ENCODE peak calls at places on chromosomes 1 and 21, in ten cellular contexts. One of them, this sample, is unnamed.

GRCh38 chr1:78650114-78650513 is 483 bp downstream of the IFI44 start:
- DNase-seq in activated naive CD4-positive, alpha-beta T cell: no peak
- DNase-seq in H7: no peak
- DNase-seq in right atrium auricular region: no peak
- DNase-seq in AG04450: no peak
- DNase-seq in Caki2: no peak
- DNase-seq in NCI-H774: no peak
- DNase-seq in EL: peak; percentile 43
- DNase-seq in upper lobe of right lung: no peak
- DNase-seq in T-helper 2 cell treated with Interferon-gamma antibody and Interleukin-4, amounts not matched to agents 5 μg/mL and 100 μg/mL, for 36 hours: no peak
- DNase-seq in this sample: no peak

GRCh38 chr1:36134805-36135339 is 9.8 kb upstream of the COL8A2 start:
- DNase-seq in activated naive CD4-positive, alpha-beta T cell: no peak
- DNase-seq in H7: peak; percentile 94
- DNase-seq in right atrium auricular region: no peak
- DNase-seq in AG04450: no peak
- DNase-seq in Caki2: peak; percentile 27
- DNase-seq in NCI-H774: no peak
- DNase-seq in EL: peak; percentile 75
- DNase-seq in upper lobe of right lung: no peak
- DNase-seq in T-helper 2 cell treated with Interferon-gamma antibody and Interleukin-4, amounts not matched to agents 5 μg/mL and 100 μg/mL, for 36 hours: no peak
- DNase-seq in this sample: no peak

GRCh38 chr1:100323428-100324106 is 28.7 kb upstream of the CDC14A start:
- DNase-seq in activated naive CD4-positive, alpha-beta T cell: no peak
- DNase-seq in H7: no peak
- DNase-seq in right atrium auricular region: no peak
- DNase-seq in AG04450: no peak
- DNase-seq in Caki2: no peak
- DNase-seq in NCI-H774: no peak
- DNase-seq in EL: no peak
- DNase-seq in upper lobe of right lung: no peak
- DNase-seq in T-helper 2 cell treated with Interferon-gamma antibody and Interleukin-4, amounts not matched to agents 5 μg/mL and 100 μg/mL, for 36 hours: no peak
- DNase-seq in this sample: no peak

GRCh38 chr1:159790237-159790917 is 9.6 kb downstream of the DUSP23 start:
- DNase-seq in activated naive CD4-positive, alpha-beta T cell: no peak
- DNase-seq in H7: peak; percentile 63
- DNase-seq in right atrium auricular region: no peak
- DNase-seq in AG04450: no peak
- DNase-seq in Caki2: no peak
- DNase-seq in NCI-H774: peak; percentile 26
- DNase-seq in EL: peak; percentile 28
- DNase-seq in upper lobe of right lung: no peak
- DNase-seq in T-helper 2 cell treated with Interferon-gamma antibody and Interleukin-4, amounts not matched to agents 5 μg/mL and 100 μg/mL, for 36 hours: no peak
- DNase-seq in this sample: no peak

GRCh38 chr1:207861442-207862177 is 49.3 kb downstream of the CD34 start:
- DNase-seq in activated naive CD4-positive, alpha-beta T cell: no peak
- DNase-seq in H7: no peak
- DNase-seq in right atrium auricular region: peak; percentile 57
- DNase-seq in AG04450: no peak
- DNase-seq in Caki2: no peak
- DNase-seq in NCI-H774: no peak
- DNase-seq in EL: no peak
- DNase-seq in upper lobe of right lung: no peak
- DNase-seq in T-helper 2 cell treated with Interferon-gamma antibody and Interleukin-4, amounts not matched to agents 5 μg/mL and 100 μg/mL, for 36 hours: no peak
- DNase-seq in this sample: no peak

GRCh38 chr1:231872461-231872910 is 245.9 kb downstream of the DISC1 start:
- DNase-seq in activated naive CD4-positive, alpha-beta T cell: no peak
- DNase-seq in H7: no peak
- DNase-seq in right atrium auricular region: no peak
- DNase-seq in AG04450: no peak
- DNase-seq in Caki2: no peak
- DNase-seq in NCI-H774: no peak
- DNase-seq in EL: peak; percentile 64
- DNase-seq in upper lobe of right lung: no peak
- DNase-seq in T-helper 2 cell treated with Interferon-gamma antibody and Interleukin-4, amounts not matched to agents 5 μg/mL and 100 μg/mL, for 36 hours: no peak
- DNase-seq in this sample: no peak

GRCh38 chr1:194807530-194808220 is 1621.3 kb upstream of the B3GALT2 start:
- DNase-seq in activated naive CD4-positive, alpha-beta T cell: no peak
- DNase-seq in H7: no peak
- DNase-seq in right atrium auricular region: no peak
- DNase-seq in AG04450: no peak
- DNase-seq in Caki2: no peak
- DNase-seq in NCI-H774: no peak
- DNase-seq in EL: no peak
- DNase-seq in upper lobe of right lung: no peak
- DNase-seq in T-helper 2 cell treated with Interferon-gamma antibody and Interleukin-4, amounts not matched to agents 5 μg/mL and 100 μg/mL, for 36 hours: no peak
- DNase-seq in this sample: no peak

GRCh38 chr21:32021319-32022027 is 148.7 kb downstream of the HUNK start:
- DNase-seq in activated naive CD4-positive, alpha-beta T cell: no peak
- DNase-seq in H7: no peak
- DNase-seq in right atrium auricular region: peak; percentile 69
- DNase-seq in AG04450: no peak
- DNase-seq in Caki2: no peak
- DNase-seq in NCI-H774: no peak
- DNase-seq in EL: no peak
- DNase-seq in upper lobe of right lung: no peak
- DNase-seq in T-helper 2 cell treated with Interferon-gamma antibody and Interleukin-4, amounts not matched to agents 5 μg/mL and 100 μg/mL, for 36 hours: no peak
- DNase-seq in this sample: no peak

GRCh38 chr1:86515597-86515996 is 31.3 kb upstream of the CLCA4 start:
- DNase-seq in activated naive CD4-positive, alpha-beta T cell: no peak
- DNase-seq in H7: peak; percentile 51
- DNase-seq in right atrium auricular region: no peak
- DNase-seq in AG04450: no peak
- DNase-seq in Caki2: no peak
- DNase-seq in NCI-H774: no peak
- DNase-seq in EL: peak; percentile 38
- DNase-seq in upper lobe of right lung: no peak
- DNase-seq in T-helper 2 cell treated with Interferon-gamma antibody and Interleukin-4, amounts not matched to agents 5 μg/mL and 100 μg/mL, for 36 hours: no peak
- DNase-seq in this sample: no peak

GRCh38 chr1:21816602-21817302 is 4.7 kb downstream of the LDLRAD2 start:
- DNase-seq in activated naive CD4-positive, alpha-beta T cell: no peak
- DNase-seq in H7: peak; percentile 29
- DNase-seq in right atrium auricular region: no peak
- DNase-seq in AG04450: peak; percentile 16
- DNase-seq in Caki2: peak; percentile 63
- DNase-seq in NCI-H774: no peak
- DNase-seq in EL: peak; percentile 84
- DNase-seq in upper lobe of right lung: no peak
- DNase-seq in T-helper 2 cell treated with Interferon-gamma antibody and Interleukin-4, amounts not matched to agents 5 μg/mL and 100 μg/mL, for 36 hours: no peak
- DNase-seq in this sample: no peak

GRCh38 chr1:108961752-108962486 is 1.4 kb downstream of the CLCC1 start:
- DNase-seq in activated naive CD4-positive, alpha-beta T cell: no peak
- DNase-seq in H7: no peak
- DNase-seq in right atrium auricular region: no peak
- DNase-seq in AG04450: no peak
- DNase-seq in Caki2: peak; percentile 14
- DNase-seq in NCI-H774: no peak
- DNase-seq in EL: no peak
- DNase-seq in upper lobe of right lung: no peak
- DNase-seq in T-helper 2 cell treated with Interferon-gamma antibody and Interleukin-4, amounts not matched to agents 5 μg/mL and 100 μg/mL, for 36 hours: no peak
- DNase-seq in this sample: no peak

GRCh38 chr1:7752512-7753417 is 18.3 kb upstream of the VAMP3 start:
- DNase-seq in activated naive CD4-positive, alpha-beta T cell: no peak
- DNase-seq in H7: peak; percentile 69
- DNase-seq in right atrium auricular region: peak; percentile 73
- DNase-seq in AG04450: peak; percentile 41
- DNase-seq in Caki2: peak; percentile 45
- DNase-seq in NCI-H774: peak; percentile 13
- DNase-seq in EL: peak; percentile 67
- DNase-seq in upper lobe of right lung: no peak
- DNase-seq in T-helper 2 cell treated with Interferon-gamma antibody and Interleukin-4, amounts not matched to agents 5 μg/mL and 100 μg/mL, for 36 hours: no peak
- DNase-seq in this sample: peak; percentile 51

GRCh38 chr1:10794724-10795304 is 1.6 kb downstream of the CASZ1 start:
- DNase-seq in activated naive CD4-positive, alpha-beta T cell: no peak
- DNase-seq in H7: peak; percentile 84
- DNase-seq in right atrium auricular region: no peak
- DNase-seq in AG04450: no peak
- DNase-seq in Caki2: no peak
- DNase-seq in NCI-H774: no peak
- DNase-seq in EL: peak; percentile 22
- DNase-seq in upper lobe of right lung: no peak
- DNase-seq in T-helper 2 cell treated with Interferon-gamma antibody and Interleukin-4, amounts not matched to agents 5 μg/mL and 100 μg/mL, for 36 hours: no peak
- DNase-seq in this sample: no peak

GRCh38 chr1:33142483-33143065 is 39.3 kb downstream of the TRIM62 start:
- DNase-seq in activated naive CD4-positive, alpha-beta T cell: no peak
- DNase-seq in H7: no peak
- DNase-seq in right atrium auricular region: peak; percentile 69
- DNase-seq in AG04450: no peak
- DNase-seq in Caki2: no peak
- DNase-seq in NCI-H774: no peak
- DNase-seq in EL: no peak
- DNase-seq in upper lobe of right lung: no peak
- DNase-seq in T-helper 2 cell treated with Interferon-gamma antibody and Interleukin-4, amounts not matched to agents 5 μg/mL and 100 μg/mL, for 36 hours: no peak
- DNase-seq in this sample: no peak

GRCh38 chr1:29156543-29157268 is 25.0 kb downstream of the SRSF4 start:
- DNase-seq in activated naive CD4-positive, alpha-beta T cell: no peak
- DNase-seq in H7: no peak
- DNase-seq in right atrium auricular region: no peak
- DNase-seq in AG04450: no peak
- DNase-seq in Caki2: no peak
- DNase-seq in NCI-H774: no peak
- DNase-seq in EL: no peak
- DNase-seq in upper lobe of right lung: no peak
- DNase-seq in T-helper 2 cell treated with Interferon-gamma antibody and Interleukin-4, amounts not matched to agents 5 μg/mL and 100 μg/mL, for 36 hours: no peak
- DNase-seq in this sample: no peak

GRCh38 chr1:234753979-234754378 is 144.0 kb upstream of the IRF2BP2 start:
- DNase-seq in activated naive CD4-positive, alpha-beta T cell: no peak
- DNase-seq in H7: no peak
- DNase-seq in right atrium auricular region: no peak
- DNase-seq in AG04450: no peak
- DNase-seq in Caki2: no peak
- DNase-seq in NCI-H774: no peak
- DNase-seq in EL: no peak
- DNase-seq in upper lobe of right lung: no peak
- DNase-seq in T-helper 2 cell treated with Interferon-gamma antibody and Interleukin-4, amounts not matched to agents 5 μg/mL and 100 μg/mL, for 36 hours: no peak
- DNase-seq in this sample: no peak

GRCh38 chr1:119544165-119544762 is 37.3 kb downstream of the HSD3B1 start:
- DNase-seq in activated naive CD4-positive, alpha-beta T cell: no peak
- DNase-seq in H7: peak; percentile 34
- DNase-seq in right atrium auricular region: no peak
- DNase-seq in AG04450: no peak
- DNase-seq in Caki2: no peak
- DNase-seq in NCI-H774: no peak
- DNase-seq in EL: peak; percentile 5
- DNase-seq in upper lobe of right lung: no peak
- DNase-seq in T-helper 2 cell treated with Interferon-gamma antibody and Interleukin-4, amounts not matched to agents 5 μg/mL and 100 μg/mL, for 36 hours: no peak
- DNase-seq in this sample: no peak

GRCh38 chr1:53693361-53693760 is 45.6 kb downstream of the GLIS1 start:
- DNase-seq in activated naive CD4-positive, alpha-beta T cell: no peak
- DNase-seq in H7: peak; percentile 69
- DNase-seq in right atrium auricular region: no peak
- DNase-seq in AG04450: no peak
- DNase-seq in Caki2: no peak
- DNase-seq in NCI-H774: no peak
- DNase-seq in EL: peak; percentile 44
- DNase-seq in upper lobe of right lung: no peak
- DNase-seq in T-helper 2 cell treated with Interferon-gamma antibody and Interleukin-4, amounts not matched to agents 5 μg/mL and 100 μg/mL, for 36 hours: no peak
- DNase-seq in this sample: no peak

GRCh38 chr1:53826367-53826766 is 11.7 kb downstream of the NDC1 start:
- DNase-seq in activated naive CD4-positive, alpha-beta T cell: no peak
- DNase-seq in H7: peak; percentile 25
- DNase-seq in right atrium auricular region: no peak
- DNase-seq in AG04450: no peak
- DNase-seq in Caki2: no peak
- DNase-seq in NCI-H774: no peak
- DNase-seq in EL: peak; percentile 20
- DNase-seq in upper lobe of right lung: no peak
- DNase-seq in T-helper 2 cell treated with Interferon-gamma antibody and Interleukin-4, amounts not matched to agents 5 μg/mL and 100 μg/mL, for 36 hours: no peak
- DNase-seq in this sample: no peak

GRCh38 chr1:21117159-21117953 is 59.3 kb downstream of the EIF4G3 start:
- DNase-seq in activated naive CD4-positive, alpha-beta T cell: no peak
- DNase-seq in H7: no peak
- DNase-seq in right atrium auricular region: no peak
- DNase-seq in AG04450: no peak
- DNase-seq in Caki2: no peak
- DNase-seq in NCI-H774: no peak
- DNase-seq in EL: no peak
- DNase-seq in upper lobe of right lung: no peak
- DNase-seq in T-helper 2 cell treated with Interferon-gamma antibody and Interleukin-4, amounts not matched to agents 5 μg/mL and 100 μg/mL, for 36 hours: no peak
- DNase-seq in this sample: no peak

GRCh38 chr1:94416901-94417701 is 1.1 kb upstream of the ABCD3 start:
- DNase-seq in activated naive CD4-positive, alpha-beta T cell: no peak
- DNase-seq in H7: no peak
- DNase-seq in right atrium auricular region: peak; percentile 67
- DNase-seq in AG04450: peak; percentile 65
- DNase-seq in Caki2: no peak
- DNase-seq in NCI-H774: no peak
- DNase-seq in EL: peak; percentile 74
- DNase-seq in upper lobe of right lung: no peak
- DNase-seq in T-helper 2 cell treated with Interferon-gamma antibody and Interleukin-4, amounts not matched to agents 5 μg/mL and 100 μg/mL, for 36 hours: no peak
- DNase-seq in this sample: no peak

GRCh38 chr1:25724201-25724600 is 75.8 kb upstream of the SELENON start:
- DNase-seq in activated naive CD4-positive, alpha-beta T cell: no peak
- DNase-seq in H7: no peak
- DNase-seq in right atrium auricular region: no peak
- DNase-seq in AG04450: no peak
- DNase-seq in Caki2: no peak
- DNase-seq in NCI-H774: no peak
- DNase-seq in EL: no peak
- DNase-seq in upper lobe of right lung: no peak
- DNase-seq in T-helper 2 cell treated with Interferon-gamma antibody and Interleukin-4, amounts not matched to agents 5 μg/mL and 100 μg/mL, for 36 hours: no peak
- DNase-seq in this sample: no peak

GRCh38 chr1:67308136-67308535 is 463 bp downstream of the IL12RB2 start:
- DNase-seq in activated naive CD4-positive, alpha-beta T cell: no peak
- DNase-seq in H7: peak; percentile 67
- DNase-seq in right atrium auricular region: no peak
- DNase-seq in AG04450: no peak
- DNase-seq in Caki2: no peak
- DNase-seq in NCI-H774: no peak
- DNase-seq in EL: no peak
- DNase-seq in upper lobe of right lung: no peak
- DNase-seq in T-helper 2 cell treated with Interferon-gamma antibody and Interleukin-4, amounts not matched to agents 5 μg/mL and 100 μg/mL, for 36 hours: no peak
- DNase-seq in this sample: no peak

GRCh38 chr1:95467036-95467435 is 233.0 kb downstream of the RWDD3 start:
- DNase-seq in activated naive CD4-positive, alpha-beta T cell: no peak
- DNase-seq in H7: no peak
- DNase-seq in right atrium auricular region: no peak
- DNase-seq in AG04450: no peak
- DNase-seq in Caki2: no peak
- DNase-seq in NCI-H774: no peak
- DNase-seq in EL: no peak
- DNase-seq in upper lobe of right lung: no peak
- DNase-seq in T-helper 2 cell treated with Interferon-gamma antibody and Interleukin-4, amounts not matched to agents 5 μg/mL and 100 μg/mL, for 36 hours: no peak
- DNase-seq in this sample: no peak

GRCh38 chr1:223010552-223011229 is 132.4 kb downstream of the TLR5 start:
- DNase-seq in activated naive CD4-positive, alpha-beta T cell: no peak
- DNase-seq in H7: peak; percentile 51
- DNase-seq in right atrium auricular region: no peak
- DNase-seq in AG04450: no peak
- DNase-seq in Caki2: no peak
- DNase-seq in NCI-H774: no peak
- DNase-seq in EL: no peak
- DNase-seq in upper lobe of right lung: no peak
- DNase-seq in T-helper 2 cell treated with Interferon-gamma antibody and Interleukin-4, amounts not matched to agents 5 μg/mL and 100 μg/mL, for 36 hours: no peak
- DNase-seq in this sample: no peak

GRCh38 chr1:179124866-179125265 is 43.0 kb downstream of the TOR3A start:
- DNase-seq in activated naive CD4-positive, alpha-beta T cell: no peak
- DNase-seq in H7: no peak
- DNase-seq in right atrium auricular region: no peak
- DNase-seq in AG04450: no peak
- DNase-seq in Caki2: no peak
- DNase-seq in NCI-H774: no peak
- DNase-seq in EL: peak; percentile 60
- DNase-seq in upper lobe of right lung: no peak
- DNase-seq in T-helper 2 cell treated with Interferon-gamma antibody and Interleukin-4, amounts not matched to agents 5 μg/mL and 100 μg/mL, for 36 hours: no peak
- DNase-seq in this sample: no peak

GRCh38 chr1:233326995-233327937 is at the start of gene MAP3K21:
- DNase-seq in activated naive CD4-positive, alpha-beta T cell: peak; percentile 70
- DNase-seq in H7: peak; percentile 97
- DNase-seq in right atrium auricular region: peak; percentile 67
- DNase-seq in AG04450: no peak
- DNase-seq in Caki2: peak; percentile 78
- DNase-seq in NCI-H774: peak; percentile 97
- DNase-seq in EL: peak; percentile 54
- DNase-seq in upper lobe of right lung: peak; percentile 99
- DNase-seq in T-helper 2 cell treated with Interferon-gamma antibody and Interleukin-4, amounts not matched to agents 5 μg/mL and 100 μg/mL, for 36 hours: peak; percentile 76
- DNase-seq in this sample: peak; percentile 83

GRCh38 chr1:30823969-30824735 is 66.6 kb upstream of the LAPTM5 start:
- DNase-seq in activated naive CD4-positive, alpha-beta T cell: peak; percentile 3
- DNase-seq in H7: peak; percentile 100
- DNase-seq in right atrium auricular region: peak; percentile 97
- DNase-seq in AG04450: peak; percentile 99
- DNase-seq in Caki2: peak; percentile 97
- DNase-seq in NCI-H774: peak; percentile 98
- DNase-seq in EL: peak; percentile 99
- DNase-seq in upper lobe of right lung: peak; percentile 95
- DNase-seq in T-helper 2 cell treated with Interferon-gamma antibody and Interleukin-4, amounts not matched to agents 5 μg/mL and 100 μg/mL, for 36 hours: peak; percentile 68
- DNase-seq in this sample: no peak

This sample was measured in KG1.